ENCODE peak calls at places on chromosome 20, in eight cellular contexts. D, H, X, W, J, V, T and Y are unnamed samples.

GRCh38 chr20:10924628-10925266 is 250.9 kb upstream of the JAG1 start:
- DNase-seq in D (no peak), H (peak), X (no peak), W (no peak), J (peak), V (no peak), T (peak), Y (no peak)

GRCh38 chr20:45827712-45828111 is 600 bp upstream of the TNNC2 start:
- DNase-seq in D (no peak), H (no peak), X (no peak), W (no peak), J (no peak), V (no peak), T (no peak), Y (no peak)

GRCh38 chr20:33668087-33668790 is 1.5 kb downstream of the ACTL10 start:
- DNase-seq in D (no peak), H (peak), X (peak), W (peak), J (no peak), V (peak), T (peak), Y (peak)

GRCh38 chr20:51902933-51903332 is 100.6 kb upstream of the SALL4 start:
- DNase-seq in D (no peak), H (no peak), X (no peak), W (no peak), J (no peak), V (no peak), T (no peak), Y (no peak)

GRCh38 chr20:10761786-10762185 is 88.0 kb upstream of the JAG1 start:
- DNase-seq in D (peak), H (no peak), X (no peak), W (peak), J (no peak), V (no peak), T (no peak), Y (no peak)

GRCh38 chr20:50344232-50345071 is 153.8 kb downstream of the CEBPB start:
- DNase-seq in D (no peak), H (peak), X (no peak), W (no peak), J (no peak), V (no peak), T (no peak), Y (peak)

GRCh38 chr20:24702501-24703283 is 233.3 kb downstream of the SYNDIG1 start:
- DNase-seq in D (no peak), H (no peak), X (no peak), W (no peak), J (no peak), V (no peak), T (no peak), Y (no peak)

GRCh38 chr20:46253391-46253790 is 54.9 kb downstream of the CDH22 start:
- DNase-seq in D (no peak), H (no peak), X (no peak), W (no peak), J (no peak), V (no peak), T (peak), Y (no peak)

GRCh38 chr20:52313335-52313963 is 121.9 kb upstream of the ZFP64 start:
- DNase-seq in D (no peak), H (peak), X (no peak), W (no peak), J (no peak), V (no peak), T (peak), Y (no peak)

GRCh38 chr20:34083137-34083536 is 28.9 kb downstream of the EIF2S2 start:
- DNase-seq in D (peak), H (peak), X (no peak), W (peak), J (no peak), V (no peak), T (peak), Y (peak)

GRCh38 chr20:1171461-1172093 is 13.2 kb downstream of the TMEM74B start:
- DNase-seq in D (no peak), H (peak), X (peak), W (no peak), J (no peak), V (no peak), T (peak), Y (no peak)

GRCh38 chr20:40008177-40008576 is 680.9 kb downstream of the MAFB start:
- DNase-seq in D (no peak), H (no peak), X (no peak), W (no peak), J (no peak), V (no peak), T (peak), Y (no peak)

GRCh38 chr20:1537731-1538058 is 19.8 kb downstream of the SIRPD start:
- DNase-seq in D (no peak), H (no peak), X (no peak), W (peak), J (no peak), V (no peak), T (no peak), Y (peak)

GRCh38 chr20:24915440-24915839 is 33.6 kb upstream of the CST7 start:
- DNase-seq in D (no peak), H (no peak), X (no peak), W (no peak), J (no peak), V (no peak), T (no peak), Y (no peak)

GRCh38 chr20:19210426-19211155 is 1.9 kb upstream of the SLC24A3 start:
- DNase-seq in D (no peak), H (no peak), X (no peak), W (no peak), J (no peak), V (no peak), T (peak), Y (no peak)

GRCh38 chr20:24768977-24769675 is 179.9 kb upstream of the CST7 start:
- DNase-seq in D (no peak), H (peak), X (peak), W (peak), J (no peak), V (no peak), T (no peak), Y (peak)

GRCh38 chr20:20699917-20700316 is 12.5 kb downstream of the RALGAPA2 start:
- DNase-seq in D (no peak), H (no peak), X (no peak), W (no peak), J (no peak), V (no peak), T (no peak), Y (no peak)

GRCh38 chr20:58719258-58719657 is 26.7 kb downstream of the NPEPL1 start:
- DNase-seq in D (no peak), H (peak), X (peak), W (peak), J (no peak), V (no peak), T (no peak), Y (no peak)

GRCh38 chr20:61991476-61991875 is 74.2 kb downstream of the TAF4 start:
- DNase-seq in D (no peak), H (no peak), X (no peak), W (no peak), J (no peak), V (no peak), T (peak), Y (no peak)

GRCh38 chr20:59400666-59401065 is 100.3 kb downstream of the EDN3 start:
- DNase-seq in D (no peak), H (no peak), X (no peak), W (no peak), J (no peak), V (no peak), T (no peak), Y (no peak)

GRCh38 chr20:38114353-38114791 is 50.7 kb downstream of the TGM2 start:
- DNase-seq in D (no peak), H (no peak), X (peak), W (no peak), J (no peak), V (no peak), T (peak), Y (no peak)

GRCh38 chr20:50083034-50083433 is 29.9 kb downstream of the UBE2V1 start:
- DNase-seq in D (no peak), H (peak), X (peak), W (no peak), J (no peak), V (no peak), T (no peak), Y (no peak)

GRCh38 chr20:51036226-51036625 is 13.3 kb upstream of the KCNG1 start:
- DNase-seq in D (no peak), H (no peak), X (no peak), W (no peak), J (no peak), V (no peak), T (peak), Y (no peak)

GRCh38 chr20:17645546-17646208 is 36.4 kb downstream of the RRBP1 start:
- DNase-seq in D (no peak), H (peak), X (peak), W (peak), J (no peak), V (no peak), T (peak), Y (no peak)

GRCh38 chr20:1707588-1708449 is 50.2 kb upstream of the SIRPG start:
- DNase-seq in D (no peak), H (no peak), X (no peak), W (no peak), J (no peak), V (no peak), T (no peak), Y (no peak)

GRCh38 chr20:44532248-44532980 is 10.5 kb upstream of the SERINC3 start:
- DNase-seq in D (no peak), H (no peak), X (no peak), W (no peak), J (no peak), V (no peak), T (peak), Y (no peak)

GRCh38 chr20:49303211-49303610 is 25.4 kb upstream of the ZNFX1 start:
- DNase-seq in D (peak), H (no peak), X (no peak), W (peak), J (no peak), V (no peak), T (peak), Y (no peak)

GRCh38 chr20:41287327-41287726 is 30.2 kb downstream of the ZHX3 start:
- DNase-seq in D (no peak), H (no peak), X (no peak), W (no peak), J (no peak), V (no peak), T (peak), Y (no peak)